ENCODE peak calls at places on chromosomes 1 and 21, in six cellular contexts. C is colonic mucosa, X is cardiac muscle cell, B is heart left ventricle, V is mammary epithelial cell, E is RWPE1. W is an unnamed sample.

GRCh38 chr1:11355594-11356467 is 82.8 kb downstream of the UBIAD1 start:
- DNase-seq in B (no peak), C (no peak), X (no peak), V (no peak), E (no peak), W (no peak)

GRCh38 chr1:153232553-153232952 is 15.2 kb downstream of the PRR9 start:
- DNase-seq in E (no peak), X (no peak), B (no peak), V (no peak), C (no peak), W (no peak)

GRCh38 chr1:76080552-76081093 is 6.1 kb downstream of the ST6GALNAC3 start:
- DNase-seq in B (no peak), X (no peak), E (no peak), C (no peak), V (no peak), W (no peak)

GRCh38 chr21:42751866-42752265 is 98.4 kb downstream of the PDE9A start:
- DNase-seq in B (no peak), E (no peak), V (no peak), C (no peak), X (no peak), W (no peak)

GRCh38 chr1:155864393-155864792 is 5.0 kb downstream of the SYT11 start:
- DNase-seq in B (no peak), X (no peak), V (peak; percentile 27), C (no peak), E (no peak), W (no peak)

GRCh38 chr1:88462481-88463261 is 221.4 kb upstream of the PKN2 start:
- DNase-seq in X (peak; percentile 76), E (no peak), C (no peak), V (peak; percentile 7), B (peak; percentile 66), W (peak; percentile 55)

GRCh38 chr21:25956993-25957714 is 213.4 kb downstream of the APP start:
- DNase-seq in C (no peak), X (no peak), B (no peak), V (peak; percentile 52), E (no peak), W (no peak)

GRCh38 chr1:21547876-21548275 is 38.7 kb downstream of the ALPL start:
- DNase-seq in B (no peak), V (no peak), E (no peak), X (no peak), C (no peak), W (no peak)

GRCh38 chr1:232430467-232430866 is 199.5 kb downstream of the SIPA1L2 start:
- DNase-seq in X (no peak), C (no peak), E (no peak), B (no peak), V (no peak), W (no peak)

GRCh38 chr1:70140343-70140742 is 65.0 kb downstream of the LRRC40 start:
- DNase-seq in X (no peak), B (no peak), C (no peak), E (no peak), V (no peak), W (peak; percentile 23)

GRCh38 chr1:115277276-115277675 is 60.8 kb downstream of the NGF start:
- DNase-seq in V (peak; percentile 86), E (peak; percentile 13), B (no peak), C (no peak), X (no peak), W (no peak)

GRCh38 chr1:85952460-85952859 is 204.1 kb downstream of the COL24A1 start:
- DNase-seq in V (no peak), B (no peak), X (no peak), E (no peak), C (no peak), W (no peak)

GRCh38 chr21:32520885-32521735 is 64.2 kb downstream of the TCP10L start:
- DNase-seq in B (peak; percentile 94), X (no peak), V (peak; percentile 68), E (peak; percentile 72), C (peak; percentile 68), W (peak; percentile 85)

GRCh38 chr1:54846716-54847284 is 40.2 kb downstream of the DHCR24 start:
- DNase-seq in E (no peak), C (no peak), V (no peak), X (no peak), B (no peak), W (no peak)

GRCh38 chr1:25848531-25848930 is 10.7 kb downstream of the AUNIP start:
- DNase-seq in C (no peak), V (no peak), E (no peak), B (no peak), X (no peak), W (no peak)

GRCh38 chr1:186236921-186237320 is 138.1 kb downstream of the TPR start:
- DNase-seq in V (peak; percentile 93), X (no peak), B (no peak), C (no peak), E (peak; percentile 80), W (no peak)

GRCh38 chr1:216032977-216033376 is 390.3 kb downstream of the USH2A start:
- DNase-seq in C (no peak), B (no peak), X (no peak), E (no peak), V (no peak), W (no peak)

GRCh38 chr1:226590626-226591025 is 42.1 kb downstream of the STUM start:
- DNase-seq in B (no peak), X (no peak), C (no peak), E (no peak), V (no peak), W (no peak)

GRCh38 chr1:32988665-32989064 is 24.1 kb upstream of the RNF19B start:
- DNase-seq in C (no peak), X (no peak), E (peak; percentile 35), B (no peak), V (peak; percentile 90), W (no peak)

GRCh38 chr1:155277896-155278688 is 829 bp downstream of the HCN3 start:
- DNase-seq in B (no peak), X (peak; percentile 87), C (peak; percentile 78), V (peak; percentile 45), E (peak; percentile 58), W (peak; percentile 69)

GRCh38 chr1:229155472-229155871 is 115.4 kb upstream of the RAB4A start:
- DNase-seq in X (no peak), V (no peak), B (no peak), C (no peak), E (no peak), W (no peak)

GRCh38 chr1:236997882-236998281 is 6.4 kb downstream of the MT1HL1 start:
- DNase-seq in B (peak; percentile 72), E (no peak), V (no peak), X (peak; percentile 81), C (no peak), W (no peak)

GRCh38 chr1:203556047-203556851 is 62.3 kb downstream of the OPTC start:
- DNase-seq in E (no peak), B (peak; percentile 83), X (peak; percentile 92), C (peak; percentile 22), V (no peak), W (peak; percentile 33)

GRCh38 chr21:38760017-38760761 is 45.5 kb upstream of the ETS2 start:
- DNase-seq in E (no peak), B (no peak), V (no peak), C (no peak), X (no peak), W (no peak)

GRCh38 chr1:26089125-26089524 is 21.7 kb upstream of the TRIM63 start:
- DNase-seq in X (no peak), B (no peak), V (no peak), C (no peak), E (no peak), W (no peak)

GRCh38 chr1:206001476-206001888 is 1.7 kb downstream of the RAB7B start:
- DNase-seq in C (peak; percentile 18), X (no peak), B (no peak), V (peak; percentile 94), E (peak; percentile 99), W (peak; percentile 43)

DNA sequence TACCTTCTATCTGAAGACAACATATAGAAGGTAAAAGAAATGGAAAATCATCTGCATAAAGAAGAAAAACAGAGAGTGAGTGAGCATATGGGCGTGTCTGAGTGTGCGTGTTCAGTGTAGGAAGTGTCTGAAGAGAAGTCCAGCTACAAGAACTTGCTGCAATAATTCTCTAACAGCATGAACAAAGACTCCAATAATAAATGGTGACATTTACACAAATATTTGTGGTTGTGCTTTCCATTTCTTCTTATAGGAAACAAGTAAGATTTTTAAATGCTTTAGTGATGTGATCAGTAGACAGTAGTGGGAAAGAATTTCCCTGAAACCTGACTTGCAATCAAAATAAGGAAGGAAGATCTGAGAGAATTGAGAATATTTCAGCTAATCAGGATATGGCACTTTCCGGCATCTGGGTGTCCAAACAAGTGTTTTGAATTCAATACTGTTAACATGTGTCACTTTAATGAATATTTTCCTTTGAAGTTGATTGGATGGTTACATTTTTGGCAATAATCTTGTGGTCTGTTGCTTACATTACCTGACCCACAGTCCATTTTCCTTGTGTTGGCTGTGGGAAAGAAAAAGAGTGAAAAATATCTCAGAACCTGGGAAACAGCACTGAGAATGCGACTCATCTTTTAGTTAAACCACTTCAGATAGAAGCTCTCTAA is 154.0 kb downstream of the TGFB2 start:
- DNase-seq in V (peak; percentile 80), C (no peak), E (no peak), X (no peak), B (no peak), W (no peak)
- H3K27ac ChIP-seq in V (peak overlapping the region; percentile 94), C (peak overlapping the region; percentile 42), E (no peak overlapping the region), X (peak overlapping the region; percentile 33), B (peak overlapping the region; percentile 70), W (peak overlapping the region; percentile 53)

GRCh38 chr1:1787206-1787605 is 8.9 kb upstream of the NADK start:
- DNase-seq in C (no peak), B (no peak), X (no peak), E (no peak), V (no peak), W (no peak)

GRCh38 chr1:1783320-1783719 is 5.0 kb upstream of the NADK start:
- DNase-seq in V (no peak), E (no peak), C (peak; percentile 49), B (peak; percentile 51), X (no peak), W (no peak)

GRCh38 chr1:1788136-1788535 is 9.9 kb upstream of the NADK start:
- DNase-seq in V (no peak), B (no peak), X (no peak), C (no peak), E (no peak), W (no peak)

GRCh38 chr1:1784933-1785332 is 6.7 kb upstream of the NADK start:
- DNase-seq in C (no peak), E (no peak), X (no peak), B (no peak), V (no peak), W (no peak)

GRCh38 chr1:1785666-1786065 is 7.4 kb upstream of the NADK start:
- DNase-seq in C (no peak), E (no peak), V (no peak), B (no peak), X (no peak), W (no peak)
- H3K27ac ChIP-seq in C (no peak overlapping the region), E (peak overlapping the region; percentile 91), V (no peak overlapping the region), B (no peak overlapping the region), X (no peak overlapping the region), W (no peak overlapping the region)

DNA sequence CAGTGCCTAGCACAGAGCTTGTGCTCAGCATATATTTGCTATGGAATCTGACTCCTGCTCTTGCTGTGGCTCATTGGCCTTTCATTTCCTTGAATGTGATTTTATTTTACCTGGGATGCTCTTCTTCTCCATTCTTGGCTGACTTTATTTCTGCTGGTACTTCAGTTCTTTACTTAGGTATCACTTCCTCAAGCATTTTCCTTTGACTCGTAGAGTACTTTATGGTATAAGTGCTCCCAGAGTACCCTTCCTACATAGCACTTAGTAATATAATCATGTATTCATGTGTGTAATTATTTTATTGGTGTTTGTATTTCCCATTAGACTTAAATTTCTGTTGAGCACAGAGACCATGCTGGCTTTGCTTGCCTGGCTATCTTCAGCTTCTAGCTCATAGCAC is 112.0 kb downstream of the NEK7 start:
- DNase-seq in B (no peak), V (no peak), C (no peak), X (no peak), E (no peak), W (no peak)
- H3K27ac ChIP-seq in B (peak overlapping the region; percentile 48), V (peak overlapping the region; percentile 79), C (no peak overlapping the region), X (peak overlapping the region; percentile 28), E (no peak overlapping the region), W (peak overlapping the region; percentile 19)

GRCh38 chr21:37564924-37565529 is 198.5 kb downstream of the DYRK1A start:
- DNase-seq in E (no peak), B (no peak), X (no peak), C (no peak), V (no peak), W (no peak)
- H3K27ac ChIP-seq in E (peak overlapping the region; percentile 93), B (peak overlapping the region; percentile 92), X (peak overlapping the region; percentile 65), C (peak overlapping the region; percentile 69), V (peak overlapping the region; percentile 91), W (peak overlapping the region; percentile 76)

W was measured in testis.